ENCODE peak calls at places on chromosomes 16 and 17, in nine cellular contexts. I is GM23248, Y is MM.1S, A is cardiac muscle cell, Q is neuronal stem cell, L is colonic mucosa, U is mesendoderm, T is adrenal gland, D is spleen. B is an unnamed sample.

GRCh38 chr16:9499921-9500593 is 408.6 kb downstream of the HAPSTR1 start:
- DNase-seq in I (no peak), Y (no peak), A (peak; percentile 6), Q (peak; percentile 41), L (no peak), U (peak; percentile 42), T (no peak), D (no peak), B (no peak)

GRCh38 chr16:51818342-51818944 is 667.4 kb upstream of the SALL1 start:
- DNase-seq in I (peak; percentile 64), Y (no peak), A (peak; percentile 65), Q (peak; percentile 52), L (peak; percentile 39), U (peak; percentile 70), T (peak; percentile 71), D (no peak), B (no peak)

GRCh38 chr17:48322060-48322459 is 108.0 kb downstream of the SKAP1 start:
- DNase-seq in I (peak; percentile 45), Y (no peak), A (no peak), Q (no peak), L (no peak), U (no peak), T (no peak), D (no peak), B (no peak)

GRCh38 chr16:88928405-88929375 is 48.3 kb downstream of the CBFA2T3 start:
- DNase-seq in I (no peak), Y (no peak), A (no peak), Q (no peak), L (peak; percentile 42), U (no peak), T (no peak), D (no peak), B (no peak)

GRCh38 chr17:77386502-77387192 is 245.9 kb downstream of the SEC14L1 start:
- DNase-seq in I (no peak), Y (no peak), A (no peak), Q (no peak), L (no peak), U (no peak), T (no peak), D (no peak), B (no peak)

GRCh38 chr16:11136600-11136999 is 119.4 kb downstream of the SOCS1 start:
- DNase-seq in I (peak; percentile 60), Y (no peak), A (no peak), Q (no peak), L (no peak), U (no peak), T (peak; percentile 52), D (no peak), B (no peak)

GRCh38 chr17:8162997-8163977 is 539 bp upstream of the VAMP2 start:
- DNase-seq in I (no peak), Y (no peak), A (peak; percentile 32), Q (no peak), L (peak; percentile 44), U (peak; percentile 83), T (peak; percentile 64), D (peak; percentile 87), B (peak; percentile 77)

GRCh38 chr17:66968916-66969315 is 4.4 kb downstream of the CACNG4 start:
- DNase-seq in I (no peak), Y (no peak), A (no peak), Q (no peak), L (no peak), U (no peak), T (no peak), D (no peak), B (no peak)

GRCh38 chr17:19384723-19385391 is 2.1 kb downstream of the MFAP4 start:
- DNase-seq in I (peak; percentile 88), Y (no peak), A (no peak), Q (no peak), L (peak; percentile 94), U (peak; percentile 53), T (peak; percentile 82), D (peak; percentile 77), B (peak; percentile 99)

GRCh38 chr16:15829460-15829859 is 27.4 kb downstream of the MYH11 start:
- DNase-seq in I (peak; percentile 22), Y (no peak), A (peak; percentile 45), Q (no peak), L (peak; percentile 34), U (peak; percentile 30), T (peak; percentile 50), D (peak; percentile 68), B (peak; percentile 96)

GRCh38 chr16:165539-166374 is at the start of gene HBM:
- DNase-seq in I (no peak), Y (no peak), A (no peak), Q (no peak), L (no peak), U (no peak), T (no peak), D (no peak), B (no peak)

GRCh38 chr17:35698800-35699199 is 32.6 kb upstream of the RASL10B start:
- DNase-seq in I (no peak), Y (peak; percentile 49), A (no peak), Q (no peak), L (no peak), U (no peak), T (no peak), D (no peak), B (no peak)

GRCh38 chr17:21843318-21843865 is 151.1 kb downstream of the KCNJ18 start:
- DNase-seq in I (no peak), Y (no peak), A (no peak), Q (no peak), L (no peak), U (no peak), T (no peak), D (no peak), B (no peak)

GRCh38 chr17:2123467-2124251 is 68.8 kb downstream of the HIC1 start:
- DNase-seq in I (peak; percentile 48), Y (no peak), A (no peak), Q (no peak), L (peak; percentile 69), U (peak; percentile 15), T (peak; percentile 42), D (no peak), B (no peak)

GRCh38 chr16:74297296-74297665 is 667 bp downstream of the PSMD7 start:
- DNase-seq in I (peak; percentile 81), Y (peak; percentile 36), A (peak; percentile 11), Q (no peak), L (peak; percentile 35), U (peak; percentile 35), T (peak; percentile 56), D (no peak), B (no peak)

GRCh38 chr16:66988197-66988788 is at the start of gene CES4A:
- DNase-seq in I (peak; percentile 48), Y (no peak), A (no peak), Q (no peak), L (no peak), U (no peak), T (peak; percentile 44), D (no peak), B (no peak)

GRCh38 chr16:81094771-81095251 is 1.4 kb downstream of the GCSH start:
- DNase-seq in I (peak; percentile 52), Y (no peak), A (no peak), Q (no peak), L (no peak), U (no peak), T (no peak), D (no peak), B (no peak)

GRCh38 chr16:85918436-85918835 is 19.5 kb downstream of the IRF8 start:
- DNase-seq in I (no peak), Y (no peak), A (no peak), Q (no peak), L (no peak), U (no peak), T (no peak), D (peak; percentile 75), B (no peak)
- H3K27ac ChIP-seq in I (no peak overlapping the region), Y (no peak overlapping the region), A (no peak overlapping the region), Q (no peak overlapping the region), L (no peak overlapping the region), U (no peak overlapping the region), T (no peak overlapping the region), D (no peak overlapping the region), B (no peak overlapping the region)

DNA sequence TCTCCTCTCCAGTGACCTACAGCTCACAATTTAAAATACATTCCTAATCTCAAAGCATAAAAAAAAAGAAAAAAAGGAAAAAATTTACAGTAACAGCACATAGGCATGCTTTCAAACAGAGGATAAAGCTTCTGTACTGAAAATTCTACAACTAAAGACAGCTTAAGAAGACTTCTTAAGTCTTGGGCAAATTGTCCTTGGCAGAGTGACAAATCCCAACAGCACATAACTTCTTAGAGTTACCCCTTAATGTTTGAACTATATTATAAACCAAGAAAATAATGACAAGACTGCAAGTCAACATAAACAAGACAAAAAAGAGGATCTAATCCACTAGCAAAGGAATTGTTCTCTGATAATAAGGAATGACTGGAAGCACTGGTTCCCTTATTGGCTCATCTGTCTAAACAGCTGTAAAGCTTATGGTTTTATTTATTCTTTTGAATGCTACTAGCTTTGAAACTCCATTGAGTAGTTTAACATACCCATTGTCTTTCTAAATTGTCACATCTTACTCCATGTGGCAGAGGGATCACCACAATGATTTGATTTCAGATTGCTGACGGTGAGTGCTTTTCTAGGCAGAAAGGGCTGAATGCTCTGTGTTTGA is 1576.8 kb upstream of the GOT2 start:
- DNase-seq in I (no peak), Y (no peak), A (no peak), Q (no peak), L (no peak), U (no peak), T (no peak), D (no peak), B (no peak)
- H3K27ac ChIP-seq in I (no peak overlapping the region), Y (no peak overlapping the region), A (no peak overlapping the region), Q (no peak overlapping the region), L (no peak overlapping the region), U (no peak overlapping the region), T (no peak overlapping the region), D (no peak overlapping the region), B (no peak overlapping the region)

GRCh38 chr17:80673152-80673920 is 128.7 kb downstream of the RPTOR start:
- DNase-seq in I (peak; percentile 22), Y (no peak), A (no peak), Q (no peak), L (no peak), U (peak; percentile 28), T (no peak), D (no peak), B (no peak)
- H3K27ac ChIP-seq in I (no peak overlapping the region), Y (no peak overlapping the region), A (no peak overlapping the region), Q (no peak overlapping the region), L (no peak overlapping the region), U (peak overlapping the region; percentile 6), T (no peak overlapping the region), D (no peak overlapping the region), B (no peak overlapping the region)

GRCh38 chr16:1561836-1562235 is 28.4 kb downstream of the TMEM204 start:
- DNase-seq in I (no peak), Y (no peak), A (no peak), Q (no peak), L (no peak), U (no peak), T (no peak), D (no peak), B (no peak)

GRCh38 chr16:1560866-1561265 is 27.4 kb downstream of the TMEM204 start:
- DNase-seq in I (no peak), Y (no peak), A (no peak), Q (no peak), L (no peak), U (no peak), T (no peak), D (no peak), B (no peak)

GRCh38 chr16:1559446-1559975 is 26.0 kb downstream of the TMEM204 start:
- DNase-seq in I (no peak), Y (no peak), A (no peak), Q (no peak), L (no peak), U (no peak), T (no peak), D (no peak), B (no peak)

GRCh38 chr16:1560153-1560552 is 26.7 kb downstream of the TMEM204 start:
- DNase-seq in I (no peak), Y (no peak), A (no peak), Q (no peak), L (no peak), U (no peak), T (no peak), D (no peak), B (no peak)

GRCh38 chr16:1561266-1561665 is 27.8 kb downstream of the TMEM204 start:
- DNase-seq in I (no peak), Y (no peak), A (no peak), Q (no peak), L (no peak), U (no peak), T (no peak), D (no peak), B (no peak)
- H3K27ac ChIP-seq in I (no peak overlapping the region), Y (no peak overlapping the region), A (no peak overlapping the region), Q (no peak overlapping the region), L (no peak overlapping the region), U (no peak overlapping the region), T (no peak overlapping the region), D (no peak overlapping the region), B (no peak overlapping the region)

B was measured in tibial artery.